ENCODE peak calls at places on chromosomes 11 and 22, in nine cellular contexts. N is spleen, A is K562, B is transverse colon, R is sigmoid colon, J is endothelial cell of umbilical vein, Y is prostate gland, P is stomach, W is SK-N-SH. H is an unnamed sample.

GRCh38 chr11:77411238-77411637 is 62.7 kb downstream of the PAK1 start:
- DNase-seq in N (peak; percentile 88), A (no peak), B (peak; percentile 38), R (peak; percentile 66), J (no peak), Y (no peak), P (no peak), W (no peak), H (no peak)

GRCh38 chr22:19756288-19757128 is 4.1 kb upstream of the TBX1 start:
- DNase-seq in N (peak; percentile 89), A (peak; percentile 99), B (peak; percentile 71), R (no peak), J (peak; percentile 26), Y (peak; percentile 68), P (peak; percentile 79), W (peak; percentile 78), H (no peak)

GRCh38 chr11:12287374-12288211 is 89.8 kb upstream of the PARVA start:
- DNase-seq in N (no peak), A (peak; percentile 49), B (peak; percentile 48), R (peak; percentile 93), J (peak; percentile 95), Y (peak; percentile 8), P (peak; percentile 26), W (peak; percentile 51), H (no peak)

GRCh38 chr11:34256150-34256549 is 101.7 kb downstream of the ABTB2 start:
- DNase-seq in N (no peak), A (no peak), B (no peak), R (no peak), J (no peak), Y (no peak), P (no peak), W (no peak), H (no peak)

GRCh38 chr11:79088967-79089366 is 351.9 kb downstream of the TENM4 start:
- DNase-seq in N (no peak), A (no peak), B (no peak), R (no peak), J (no peak), Y (no peak), P (no peak), W (no peak), H (no peak)

GRCh38 chr22:47548953-47549740 is 786.7 kb downstream of the TBC1D22A start:
- DNase-seq in N (no peak), A (no peak), B (no peak), R (no peak), J (no peak), Y (no peak), P (no peak), W (no peak), H (no peak)

GRCh38 chr11:122038543-122038942 is 77.5 kb downstream of the BLID start:
- DNase-seq in N (no peak), A (no peak), B (no peak), R (no peak), J (no peak), Y (no peak), P (no peak), W (no peak), H (no peak)

GRCh38 chr11:109806205-109806604 is 287.0 kb upstream of the ZC3H12C start:
- DNase-seq in N (no peak), A (no peak), B (no peak), R (no peak), J (no peak), Y (no peak), P (no peak), W (no peak), H (no peak)

GRCh38 chr22:24247564-24248344 is 2.9 kb upstream of the GGT5 start:
- DNase-seq in N (peak; percentile 91), A (peak; percentile 78), B (peak; percentile 81), R (peak; percentile 98), J (peak; percentile 81), Y (peak; percentile 88), P (peak; percentile 88), W (peak; percentile 97), H (no peak)

GRCh38 chr11:2377511-2378443 is 667 bp downstream of the CD81 start:
- DNase-seq in N (peak; percentile 91), A (peak; percentile 80), B (peak; percentile 72), R (peak; percentile 88), J (peak; percentile 58), Y (peak; percentile 73), P (peak; percentile 69), W (peak; percentile 95), H (no peak)

GRCh38 chr11:64583296-64584262 is 7.4 kb upstream of the SLC22A12 start:
- DNase-seq in N (peak; percentile 41), A (peak; percentile 42), B (no peak), R (peak; percentile 50), J (no peak), Y (no peak), P (no peak), W (no peak), H (no peak)

GRCh38 chr11:64580387-64580786 is 10.6 kb upstream of the SLC22A12 start:
- DNase-seq in N (peak; percentile 22), A (no peak), B (no peak), R (peak; percentile 13), J (no peak), Y (no peak), P (no peak), W (no peak), H (no peak)

GRCh38 chr11:64577202-64577601 is 13.8 kb upstream of the SLC22A12 start:
- DNase-seq in N (no peak), A (no peak), B (no peak), R (peak; percentile 2), J (no peak), Y (no peak), P (no peak), W (no peak), H (no peak)

GRCh38 chr11:64582885-64583284 is 8.1 kb upstream of the SLC22A12 start:
- DNase-seq in N (peak; percentile 48), A (no peak), B (no peak), R (peak; percentile 38), J (no peak), Y (no peak), P (no peak), W (no peak), H (no peak)

GRCh38 chr11:64581057-64581523 is 9.9 kb upstream of the SLC22A12 start:
- DNase-seq in N (peak; percentile 35), A (no peak), B (no peak), R (peak; percentile 25), J (no peak), Y (no peak), P (no peak), W (no peak), H (no peak)
- H3K9me3 ChIP-seq in N (no peaks in the 10 kb centered on the region), A (no peaks in the 10 kb centered on the region), B (no peaks in the 10 kb centered on the region), R (no peaks in the 10 kb centered on the region), J (no peaks in the 10 kb centered on the region), Y (no peaks in the 10 kb centered on the region), P (no peaks in the 10 kb centered on the region), W (no peaks in the 10 kb centered on the region), H (no peaks in the 10 kb centered on the region)

DNA sequence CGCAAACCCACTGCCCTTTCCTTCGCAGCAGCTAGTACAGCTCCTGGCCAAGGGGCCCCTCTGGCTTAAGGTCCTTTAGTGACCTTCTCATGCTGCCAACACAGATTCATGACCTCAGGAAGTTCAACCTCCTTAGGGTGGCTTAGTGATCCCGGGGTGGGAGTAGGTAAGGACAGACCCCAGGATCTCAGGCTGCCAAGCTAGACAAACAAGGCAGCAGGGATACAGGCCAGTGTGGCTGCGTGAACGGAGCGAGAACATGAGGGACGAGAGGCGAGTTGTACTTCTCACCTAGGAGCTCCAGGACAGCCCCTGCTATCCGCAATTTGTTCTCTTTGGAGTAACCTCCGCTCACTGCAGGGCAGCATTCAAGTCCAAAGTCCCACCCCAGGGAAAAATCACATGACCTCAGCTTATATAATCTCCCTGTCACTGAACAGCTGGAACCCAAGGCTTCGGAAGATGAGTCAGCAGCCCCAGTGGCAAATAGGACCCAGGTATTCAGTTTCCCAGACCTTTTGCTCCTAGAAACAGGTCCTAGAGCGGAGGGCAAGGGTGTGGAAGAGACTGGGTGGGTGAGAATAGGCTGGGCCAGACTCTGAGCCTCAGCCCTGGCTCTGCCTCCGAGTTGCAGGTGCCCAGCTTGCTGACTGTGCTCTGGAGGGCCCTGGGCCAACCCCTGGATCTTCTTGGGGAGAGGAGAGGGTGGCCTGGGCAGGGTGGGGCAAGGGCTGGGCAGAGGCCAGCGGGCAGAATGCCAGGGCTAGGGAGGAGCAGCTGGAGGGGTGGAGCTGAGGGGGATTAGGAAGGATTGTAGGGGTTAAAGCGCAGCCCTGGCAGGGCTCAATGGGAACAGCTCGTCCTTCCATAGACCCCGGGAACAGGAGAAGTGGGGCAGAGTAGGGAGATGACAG is 13.1 kb downstream of the USP2 start:
- DNase-seq in N (peak; percentile 54), A (peak; percentile 61), B (peak; percentile 89), R (peak; percentile 77), J (no peak), Y (no peak), P (peak; percentile 70), W (peak; percentile 54), H (no peak)
- TF ChIP-seq POLR2AphosphoS5 in N (no peak), A (no peak), B (peak; percentile 72), R (peak; percentile 37), J (no peak), Y (no peak), P (peak; percentile 28), W (no peak), H (no peak)

GRCh38 chr22:39352301-39352867 is 2.6 kb downstream of the SYNGR1 start:
- DNase-seq in N (no peak), A (no peak), B (no peak), R (no peak), J (no peak), Y (no peak), P (no peak), W (no peak), H (no peak)

GRCh38 chr22:39350803-39351688 is 1.3 kb downstream of the SYNGR1 start:
- DNase-seq in N (no peak), A (no peak), B (no peak), R (no peak), J (no peak), Y (no peak), P (no peak), W (no peak), H (no peak)

GRCh38 chr22:39349967-39350802 is at the start of gene SYNGR1:
- DNase-seq in N (peak; percentile 78), A (peak; percentile 54), B (no peak), R (no peak), J (no peak), Y (no peak), P (peak; percentile 26), W (peak; percentile 69), H (no peak)

GRCh38 chr22:39353346-39353745 is 3.6 kb downstream of the SYNGR1 start:
- DNase-seq in N (no peak), A (no peak), B (no peak), R (no peak), J (no peak), Y (no peak), P (no peak), W (no peak), H (no peak)

GRCh38 chr22:39351689-39352214 is 2.0 kb downstream of the SYNGR1 start:
- DNase-seq in N (peak; percentile 89), A (no peak), B (no peak), R (no peak), J (no peak), Y (no peak), P (no peak), W (no peak), H (peak; percentile 40)
- H3K4me3 ChIP-seq in N (no peak overlapping the region), A (no peak overlapping the region), B (no peak overlapping the region), R (no peak overlapping the region), J (no peak overlapping the region), Y (no peak overlapping the region), P (no peak overlapping the region), W (no peak overlapping the region), H (peak overlapping the region; percentile 94)

GRCh38 chr22:49697047-49697446 is 130.6 kb downstream of the BRD1 start:
- DNase-seq in N (no peak), A (no peak), B (no peak), R (no peak), J (no peak), Y (no peak), P (no peak), W (no peak), H (no peak)
- H3K9me3 ChIP-seq in N (no peaks in the 10 kb centered on the region), A (peaks cover 6% of the 10 kb centered on the region), B (peaks cover 4% of the 10 kb centered on the region), R (peaks cover 6% of the 10 kb centered on the region), J (no peaks in the 10 kb centered on the region), Y (no peaks in the 10 kb centered on the region), P (peaks cover 15% of the 10 kb centered on the region), W (no peaks in the 10 kb centered on the region), H (no peaks in the 10 kb centered on the region)

H was measured in SK-N-MC.